ENCODE peak calls at places on chromosomes 1 and 21, in four cellular contexts. G is HT1080, X is amygdala, H is hippocampal formation. U is an unnamed sample.

GRCh38 chr1:200794506-200795065 is 55.9 kb downstream of the CAMSAP2 start:
- DNase-seq in G (no peak), X (no peak), H (no peak), U (no peak)

GRCh38 chr1:221829327-221830011 is 87.6 kb upstream of the DUSP10 start:
- DNase-seq in G (peak), X (no peak), H (no peak), U (no peak)

GRCh38 chr1:237570530-237570929 is 320.2 kb downstream of the ZP4 start:
- DNase-seq in G (no peak), X (no peak), H (no peak), U (no peak)

GRCh38 chr1:105072850-105073249 is 1323.2 kb downstream of the AMY1C start:
- DNase-seq in G (no peak), X (no peak), H (no peak), U (no peak)

GRCh38 chr1:2175055-2175414 is 19.5 kb downstream of the FAAP20 start:
- DNase-seq in G (no peak), X (no peak), H (no peak), U (no peak)

GRCh38 chr1:17507916-17508315 is 31.6 kb upstream of the ARHGEF10L start:
- DNase-seq in G (no peak), X (no peak), H (no peak), U (no peak)

GRCh38 chr1:226223157-226223785 is at the start of gene MIXL1:
- DNase-seq in G (no peak), X (no peak), H (no peak), U (no peak)

GRCh38 chr21:17786219-17787181 is 32.7 kb downstream of the C21orf91 start:
- DNase-seq in G (no peak), X (no peak), H (no peak), U (no peak)

GRCh38 chr21:45887121-45887611 is 94.4 kb upstream of the COL6A1 start:
- DNase-seq in G (no peak), X (no peak), H (peak), U (peak)

GRCh38 chr1:19179597-19180271 is 30.3 kb downstream of the UBR4 start:
- DNase-seq in G (peak), X (no peak), H (peak), U (no peak)

GRCh38 chr1:209800984-209801834 is 4.7 kb downstream of the IRF6 start:
- DNase-seq in G (no peak), X (no peak), H (no peak), U (no peak)

GRCh38 chr1:93708734-93709481 is 27.3 kb upstream of the BCAR3 start:
- DNase-seq in G (no peak), X (no peak), H (peak), U (no peak)

GRCh38 chr1:64476251-64476952 is 6.5 kb downstream of the CACHD1 start:
- DNase-seq in G (peak), X (no peak), H (no peak), U (no peak)

GRCh38 chr1:83583351-83584014 is 415.4 kb downstream of the TTLL7 start:
- DNase-seq in G (no peak), X (no peak), H (no peak), U (peak)

GRCh38 chr1:168504064-168504837 is 39.5 kb downstream of the XCL2 start:
- DNase-seq in G (peak), X (no peak), H (peak), U (no peak)

GRCh38 chr1:231803353-231803752 is 176.8 kb downstream of the DISC1 start:
- DNase-seq in G (no peak), X (no peak), H (no peak), U (no peak)

GRCh38 chr1:54806931-54807611 is 5.9 kb upstream of the TTC22 start:
- DNase-seq in G (peak), X (no peak), H (no peak), U (no peak)

GRCh38 chr1:14487671-14488070 is 110.8 kb upstream of the KAZN start:
- DNase-seq in G (no peak), X (no peak), H (no peak), U (no peak)

GRCh38 chr1:228150458-228151169 is 884 bp downstream of the GJC2 start:
- DNase-seq in G (no peak), X (peak), H (peak), U (peak)

GRCh38 chr1:182122855-182123254 is 61.3 kb upstream of the ZNF648 start:
- DNase-seq in G (no peak), X (no peak), H (no peak), U (no peak)

GRCh38 chr1:6889875-6890480 is 104.7 kb downstream of the CAMTA1 start:
- DNase-seq in G (peak), X (no peak), H (peak), U (peak)

GRCh38 chr1:114037952-114038867 is 58.9 kb downstream of the OLFML3 start:
- DNase-seq in G (no peak), X (no peak), H (no peak), U (no peak)

GRCh38 chr1:64861611-64862010 is 104.7 kb downstream of the JAK1 start:
- DNase-seq in G (peak), X (no peak), H (no peak), U (no peak)

GRCh38 chr1:185338719-185339622 is 21.9 kb upstream of the IVNS1ABP start:
- DNase-seq in G (peak), X (no peak), H (no peak), U (peak)